ENCODE peak calls at places on chromosomes 4 and X, in seven cellular contexts. M, K, R, B, V, U and I are unnamed samples.

GRCh38 chr4:42881262-42881661 is 11.3 kb upstream of the GRXCR1 start:
- DNase-seq in K (no peak), U (no peak), R (no peak), B (no peak), M (no peak), V (no peak), I (no peak)

GRCh38 chr4:41569957-41570356 is 32.0 kb downstream of the LIMCH1 start:
- DNase-seq in B (peak), M (no peak), U (peak), K (no peak), V (no peak), R (no peak), I (no peak)

GRCh38 chrX:94743478-94743877 is 1069.5 kb downstream of the FAM133A start:
- DNase-seq in K (no peak), M (no peak), U (no peak), R (no peak), B (no peak), V (no peak), I (no peak)

GRCh38 chr4:77156912-77157858 is at the start of gene CCNG2:
- DNase-seq in R (peak), K (peak), M (peak), B (peak), U (peak), V (peak), I (peak)

GRCh38 chrX:103063918-103064434 is at the start of gene BEX1:
- DNase-seq in R (no peak), B (peak), U (no peak), M (peak), V (peak), K (peak), I (no peak)

GRCh38 chrX:142043196-142043595 is 139.5 kb downstream of the MAGEC1 start:
- DNase-seq in R (no peak), U (no peak), K (no peak), M (no peak), B (no peak), V (no peak), I (no peak)

GRCh38 chrX:22135994-22136684 is 104.0 kb downstream of the PHEX start:
- DNase-seq in B (peak), R (peak), K (peak), V (peak), U (peak), M (peak), I (peak)

GRCh38 chr4:48518143-48518542 is 28.1 kb downstream of the ZAR1 start:
- DNase-seq in M (no peak), U (no peak), V (no peak), B (no peak), K (no peak), R (no peak), I (no peak)

GRCh38 chrX:8743126-8743732 is 11.3 kb upstream of the ANOS1 start:
- DNase-seq in R (peak), B (peak), U (peak), K (peak), V (peak), M (peak), I (peak)

GRCh38 chr4:16889945-16890344 is 8.5 kb downstream of the LDB2 start:
- DNase-seq in K (no peak), M (no peak), B (no peak), U (no peak), V (no peak), R (no peak), I (no peak)